ENCODE peak calls at places on chromosome 22, in four cellular contexts. Q is H4, V is tibial artery, F is omental fat pad. G is an unnamed sample.

GRCh38 chr22:36197065-36197440 is 4.6 kb downstream of the APOL4 start:
- DNase-seq in Q (peak), V (peak), F (no peak), G (no peak)

GRCh38 chr22:37822079-37822833 is 926 bp upstream of the GALR3 start:
- DNase-seq in Q (no peak), V (no peak), F (no peak), G (no peak)

GRCh38 chr22:47015589-47016178 is 253.2 kb downstream of the TBC1D22A start:
- DNase-seq in Q (no peak), V (no peak), F (no peak), G (no peak)

GRCh38 chr22:30526656-30527055 is 19.9 kb downstream of the SEC14L6 start:
- DNase-seq in Q (no peak), V (no peak), F (no peak), G (no peak)

GRCh38 chr22:40547729-40548143 is 88.8 kb downstream of the MRTFA start:
- DNase-seq in Q (no peak), V (no peak), F (no peak), G (no peak)

GRCh38 chr22:26894766-26895485 is 237.5 kb downstream of the MIAT start:
- DNase-seq in Q (peak), V (peak), F (no peak), G (peak)

GRCh38 chr22:19152942-19153883 is 3.1 kb upstream of the GSC2 start:
- DNase-seq in Q (no peak), V (no peak), F (no peak), G (no peak)

GRCh38 chr22:19822301-19823117 is 32.2 kb downstream of the GNB1L start:
- DNase-seq in Q (no peak), V (no peak), F (peak), G (no peak)

GRCh38 chr22:31496735-31497146 is 405 bp downstream of the SFI1 start:
- DNase-seq in Q (no peak), V (no peak), F (no peak), G (no peak)

GRCh38 chr22:20111689-20112622 is 3.9 kb upstream of the RANBP1 start:
- DNase-seq in Q (no peak), V (no peak), F (no peak), G (no peak)

GRCh38 chr22:27416553-27417427 is 384.8 kb downstream of the MN1 start:
- DNase-seq in Q (peak), V (peak), F (no peak), G (no peak)

GRCh38 chr22:36986242-36986821 is 32.9 kb downstream of the TST start:
- DNase-seq in Q (no peak), V (no peak), F (no peak), G (no peak)

GRCh38 chr22:21972293-21972779 is 10.3 kb downstream of the TOP3B start:
- DNase-seq in Q (no peak), V (no peak), F (no peak), G (no peak)

G was measured in ascending aorta.